ENCODE peak calls at places on chromosomes 2 and 18, in four cellular contexts. One of them, this sample, is unnamed.

GRCh38 chr2:55247025-55247424 is 14.5 kb downstream of the RPS27A start:
- DNase-seq in neuronal stem cell: no peak
- DNase-seq in IMR-90: no peak
- DNase-seq in trophoblast cell: peak
- DNase-seq in this sample: peak

GRCh38 chr2:74226648-74227213 is 28.3 kb downstream of the MTHFD2 start:
- DNase-seq in neuronal stem cell: no peak
- DNase-seq in IMR-90: no peak
- DNase-seq in trophoblast cell: no peak
- DNase-seq in this sample: no peak

GRCh38 chr18:43046324-43046723 is 69.2 kb downstream of the RIT2 start:
- DNase-seq in neuronal stem cell: no peak
- DNase-seq in IMR-90: no peak
- DNase-seq in trophoblast cell: no peak
- DNase-seq in this sample: no peak

GRCh38 chr18:36331541-36331971 is 34.0 kb downstream of the FHOD3 start:
- DNase-seq in neuronal stem cell: no peak
- DNase-seq in IMR-90: no peak
- DNase-seq in trophoblast cell: no peak
- DNase-seq in this sample: no peak

GRCh38 chr2:237352279-237352845 is 61.6 kb downstream of the COL6A3 start:
- DNase-seq in neuronal stem cell: no peak
- DNase-seq in IMR-90: no peak
- DNase-seq in trophoblast cell: no peak
- DNase-seq in this sample: no peak

GRCh38 chr2:43105586-43106562 is 120.5 kb downstream of the ZFP36L2 start:
- DNase-seq in neuronal stem cell: no peak
- DNase-seq in IMR-90: peak
- DNase-seq in trophoblast cell: no peak
- DNase-seq in this sample: peak

GRCh38 chr2:124921221-124921620 is 896.1 kb downstream of the CNTNAP5 start:
- DNase-seq in neuronal stem cell: no peak
- DNase-seq in IMR-90: no peak
- DNase-seq in trophoblast cell: no peak
- DNase-seq in this sample: no peak

GRCh38 chr18:54330768-54331548 is 26.7 kb downstream of the STARD6 start:
- DNase-seq in neuronal stem cell: no peak
- DNase-seq in IMR-90: no peak
- DNase-seq in trophoblast cell: no peak
- DNase-seq in this sample: no peak

GRCh38 chr2:204842731-204843490 is 297.6 kb downstream of the PARD3B start:
- DNase-seq in neuronal stem cell: no peak
- DNase-seq in IMR-90: peak
- DNase-seq in trophoblast cell: peak
- DNase-seq in this sample: peak

GRCh38 chr2:240435457-240435954 is at the start of gene GPC1:
- DNase-seq in neuronal stem cell: peak
- DNase-seq in IMR-90: peak
- DNase-seq in trophoblast cell: peak
- DNase-seq in this sample: peak

GRCh38 chr2:15145046-15145817 is 415.9 kb downstream of the NBAS start:
- DNase-seq in neuronal stem cell: no peak
- DNase-seq in IMR-90: no peak
- DNase-seq in trophoblast cell: peak
- DNase-seq in this sample: no peak

GRCh38 chr18:45567123-45567522 is 48.2 kb upstream of the SLC14A2 start:
- DNase-seq in neuronal stem cell: no peak
- DNase-seq in IMR-90: peak
- DNase-seq in trophoblast cell: no peak
- DNase-seq in this sample: peak

GRCh38 chr2:30923575-30923974 is 116.3 kb upstream of the CAPN13 start:
- DNase-seq in neuronal stem cell: no peak
- DNase-seq in IMR-90: no peak
- DNase-seq in trophoblast cell: no peak
- DNase-seq in this sample: no peak

GRCh38 chr2:123453772-123454171 is 571.3 kb upstream of the CNTNAP5 start:
- DNase-seq in neuronal stem cell: no peak
- DNase-seq in IMR-90: no peak
- DNase-seq in trophoblast cell: no peak
- DNase-seq in this sample: no peak

GRCh38 chr2:196380098-196380497 is 208.7 kb upstream of the STK17B start:
- DNase-seq in neuronal stem cell: no peak
- DNase-seq in IMR-90: no peak
- DNase-seq in trophoblast cell: no peak
- DNase-seq in this sample: no peak

GRCh38 chr18:56727399-56727798 is 76.2 kb downstream of the WDR7 start:
- DNase-seq in neuronal stem cell: no peak
- DNase-seq in IMR-90: no peak
- DNase-seq in trophoblast cell: no peak
- DNase-seq in this sample: peak

GRCh38 chr2:115165529-115166109 is 723.2 kb downstream of the DPP10 start:
- DNase-seq in neuronal stem cell: peak
- DNase-seq in IMR-90: peak
- DNase-seq in trophoblast cell: peak
- DNase-seq in this sample: peak

GRCh38 chr2:136021406-136021805 is 36.0 kb upstream of the DARS1 start:
- DNase-seq in neuronal stem cell: no peak
- DNase-seq in IMR-90: no peak
- DNase-seq in trophoblast cell: no peak
- DNase-seq in this sample: no peak

GRCh38 chr2:126661702-126662465 is 5.9 kb downstream of the GYPC start:
- DNase-seq in neuronal stem cell: no peak
- DNase-seq in IMR-90: no peak
- DNase-seq in trophoblast cell: no peak
- DNase-seq in this sample: no peak

GRCh38 chr18:49155410-49155809 is 204.6 kb upstream of the SMAD7 start:
- DNase-seq in neuronal stem cell: no peak
- DNase-seq in IMR-90: no peak
- DNase-seq in trophoblast cell: peak
- DNase-seq in this sample: no peak

GRCh38 chr2:46651363-46652099 is 172.2 kb downstream of the TMEM247 start:
- DNase-seq in neuronal stem cell: no peak
- DNase-seq in IMR-90: peak
- DNase-seq in trophoblast cell: no peak
- DNase-seq in this sample: no peak

GRCh38 chr2:220396287-220396686 is 768.9 kb downstream of the SLC4A3 start:
- DNase-seq in neuronal stem cell: no peak
- DNase-seq in IMR-90: peak
- DNase-seq in trophoblast cell: no peak
- DNase-seq in this sample: no peak

GRCh38 chr2:144346229-144346628 is 173.7 kb downstream of the ZEB2 start:
- DNase-seq in neuronal stem cell: no peak
- DNase-seq in IMR-90: no peak
- DNase-seq in trophoblast cell: no peak
- DNase-seq in this sample: peak

GRCh38 chr2:144350151-144350802 is 169.6 kb downstream of the ZEB2 start:
- DNase-seq in neuronal stem cell: no peak
- DNase-seq in IMR-90: peak
- DNase-seq in trophoblast cell: no peak
- DNase-seq in this sample: peak

GRCh38 chr2:144348846-144349245 is 171.1 kb downstream of the ZEB2 start:
- DNase-seq in neuronal stem cell: no peak
- DNase-seq in IMR-90: no peak
- DNase-seq in trophoblast cell: no peak
- DNase-seq in this sample: peak

GRCh38 chr2:144351687-144352086 is 168.2 kb downstream of the ZEB2 start:
- DNase-seq in neuronal stem cell: no peak
- DNase-seq in IMR-90: peak
- DNase-seq in trophoblast cell: no peak
- DNase-seq in this sample: no peak

DNA sequence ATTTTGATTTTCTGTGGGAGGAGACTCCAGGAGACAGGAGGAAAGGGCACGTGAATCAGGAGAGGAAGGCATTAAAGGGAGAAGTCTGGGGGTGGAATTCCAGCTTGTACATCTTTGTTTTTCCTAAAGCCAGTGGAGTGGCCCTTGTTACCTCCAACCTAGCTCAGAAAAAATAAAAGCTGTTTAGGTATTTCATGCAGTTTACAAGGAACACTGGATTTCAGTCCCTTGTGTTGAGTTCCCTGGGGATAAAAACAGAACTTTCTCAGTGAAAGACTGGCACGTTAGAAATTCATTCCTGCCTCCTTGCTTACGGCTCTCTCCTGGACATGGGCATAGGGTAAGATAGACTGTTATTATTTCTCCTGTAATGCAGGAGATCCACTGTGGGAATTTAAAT is 170.2 kb downstream of the ZEB2 start:
- DNase-seq in neuronal stem cell: no peak
- DNase-seq in IMR-90: no peak
- DNase-seq in trophoblast cell: no peak
- DNase-seq in this sample: peak
- H3K18ac ChIP-seq in neuronal stem cell: no peak
- H3K18ac ChIP-seq in IMR-90: no peak
- H3K18ac ChIP-seq in trophoblast cell: no peak
- H3K18ac ChIP-seq in this sample: peak

DNA sequence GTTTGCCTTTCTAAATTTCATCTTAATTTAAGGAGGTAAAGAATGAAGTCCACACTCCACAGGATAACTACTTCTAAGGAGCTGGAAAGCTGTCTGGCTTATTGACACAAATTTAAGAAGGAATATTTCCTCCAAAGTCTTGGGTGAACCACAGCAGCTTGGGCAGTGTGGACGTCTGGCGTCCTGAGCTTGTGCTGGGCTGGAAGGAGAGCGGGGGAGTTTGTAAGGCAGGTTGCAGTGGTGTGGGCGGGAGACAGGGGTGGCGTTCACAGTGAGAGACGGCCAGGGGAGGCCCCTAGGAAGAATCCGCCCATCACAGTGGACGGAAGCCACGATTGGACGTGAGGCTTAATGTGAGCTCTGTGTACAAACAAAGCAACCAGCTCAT is 25.7 kb downstream of the ADI1 start:
- DNase-seq in neuronal stem cell: peak
- DNase-seq in IMR-90: peak
- DNase-seq in trophoblast cell: peak
- DNase-seq in this sample: peak
- H3K4me3 ChIP-seq in neuronal stem cell: no peak
- H3K4me3 ChIP-seq in IMR-90: no peak
- H3K4me3 ChIP-seq in trophoblast cell: no peak
- H3K4me3 ChIP-seq in this sample: no peak

DNA sequence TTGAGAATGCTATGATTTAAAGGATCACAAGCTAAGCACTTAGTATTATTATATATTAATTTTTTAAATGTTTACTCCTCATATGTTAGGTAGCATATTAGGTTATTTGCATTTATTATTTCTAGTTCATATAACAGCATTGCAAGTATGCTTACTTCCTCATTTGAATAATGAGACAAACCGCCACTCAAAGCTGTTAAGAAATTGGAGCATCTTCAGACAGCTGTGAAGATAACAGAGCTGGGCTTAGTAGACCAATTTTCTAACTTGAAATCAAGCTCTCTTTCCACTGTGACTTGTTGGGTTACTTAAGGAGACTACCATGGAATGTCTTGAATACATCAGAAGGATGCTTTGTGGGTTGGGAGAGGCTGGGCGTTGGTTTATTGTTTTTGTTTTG is 139.3 kb downstream of the ASXL3 start:
- DNase-seq in neuronal stem cell: no peak
- DNase-seq in IMR-90: no peak
- DNase-seq in trophoblast cell: no peak
- DNase-seq in this sample: no peak
- H3K18ac ChIP-seq in neuronal stem cell: no peak
- H3K18ac ChIP-seq in IMR-90: no peak
- H3K18ac ChIP-seq in trophoblast cell: no peak
- H3K18ac ChIP-seq in this sample: no peak

DNA sequence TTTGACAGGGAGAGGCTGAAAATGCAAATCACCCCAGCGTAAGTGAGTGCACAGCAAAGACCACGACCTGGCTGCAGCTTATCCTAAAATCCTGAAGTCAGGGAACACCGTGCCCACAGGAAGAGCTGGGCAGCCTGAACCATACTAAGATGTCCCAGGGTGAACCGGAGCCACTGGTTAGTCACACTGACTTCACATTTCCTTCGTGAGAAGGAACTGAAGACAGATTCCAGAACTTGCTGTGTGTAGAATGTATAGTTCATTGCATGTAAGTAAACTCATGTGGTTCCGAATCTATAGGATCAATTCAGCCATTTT is 84.6 kb upstream of the NDUFV2 start:
- DNase-seq in neuronal stem cell: no peak
- DNase-seq in IMR-90: peak
- DNase-seq in trophoblast cell: no peak
- DNase-seq in this sample: peak
- H3K4me3 ChIP-seq in neuronal stem cell: no peak
- H3K4me3 ChIP-seq in IMR-90: no peak
- H3K4me3 ChIP-seq in trophoblast cell: no peak
- H3K4me3 ChIP-seq in this sample: no peak

DNA sequence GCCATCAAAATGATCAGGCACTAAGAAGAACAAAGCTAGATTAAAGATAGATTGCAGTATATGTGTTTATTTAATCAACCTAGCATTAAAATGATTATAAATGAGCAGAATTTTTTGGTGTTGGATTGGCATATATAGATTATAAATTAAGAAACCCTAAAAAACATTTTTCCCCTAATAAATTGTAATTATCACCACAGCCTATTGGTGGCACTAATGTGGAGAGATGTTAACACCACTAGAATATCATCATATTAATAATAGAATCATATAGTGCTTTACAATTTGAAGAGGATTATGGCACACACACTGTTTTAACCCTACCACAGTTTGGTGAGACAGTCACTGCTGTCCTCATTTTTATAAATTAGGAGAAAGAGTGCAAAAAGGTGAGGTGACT is 112.4 kb upstream of the RND3 start:
- DNase-seq in neuronal stem cell: no peak
- DNase-seq in IMR-90: no peak
- DNase-seq in trophoblast cell: no peak
- DNase-seq in this sample: no peak
- H3K18ac ChIP-seq in neuronal stem cell: no peak
- H3K18ac ChIP-seq in IMR-90: peak
- H3K18ac ChIP-seq in trophoblast cell: no peak
- H3K18ac ChIP-seq in this sample: no peak